ENCODE peak calls at places on chromosomes 2 and 18, in ten cellular contexts. K, Q, D, N, U, T, W, E, B and X are unnamed samples.

GRCh38 chr2:32792416-32792815 is 154.3 kb upstream of the LTBP1 start:
- DNase-seq in N (no peak), K (no peak), B (no peak), D (no peak), W (no peak), U (no peak), E (no peak), Q (no peak), T (no peak), X (no peak)

GRCh38 chr2:213148572-213149331 is 2.7 kb downstream of the IKZF2 start:
- DNase-seq in K (no peak), W (no peak), N (no peak), B (no peak), T (no peak), E (peak), D (no peak), Q (no peak), U (no peak), X (no peak)

GRCh38 chr18:21831413-21831831 is 90.8 kb downstream of the MIB1 start:
- DNase-seq in E (peak), K (peak), U (no peak), W (no peak), N (peak), B (no peak), T (no peak), D (no peak), Q (no peak), X (no peak)

GRCh38 chr18:75321431-75321830 is 106.1 kb downstream of the SMIM21 start:
- DNase-seq in E (no peak), N (no peak), T (no peak), Q (no peak), D (no peak), W (no peak), B (no peak), U (no peak), K (no peak), X (no peak)

GRCh38 chr2:45897836-45898235 is 246.4 kb downstream of the PRKCE start:
- DNase-seq in N (no peak), T (no peak), D (no peak), Q (no peak), K (no peak), W (no peak), E (no peak), B (no peak), U (no peak), X (no peak)

GRCh38 chr2:168030862-168031624 is 216.4 kb downstream of the STK39 start:
- DNase-seq in D (no peak), T (no peak), U (no peak), K (no peak), E (peak), N (peak), W (peak), Q (no peak), B (peak), X (peak)

GRCh38 chr2:234422242-234422641 is 74.6 kb downstream of the ARL4C start:
- DNase-seq in Q (peak), W (no peak), T (peak), K (no peak), N (peak), U (peak), B (no peak), E (peak), D (no peak), X (no peak)

GRCh38 chr2:3097804-3098203 is 279.8 kb downstream of the EIPR1 start:
- DNase-seq in W (no peak), T (no peak), Q (no peak), U (no peak), N (no peak), E (no peak), B (no peak), D (no peak), K (peak), X (peak)

GRCh38 chr2:66699481-66700180 is 264.7 kb downstream of the MEIS1 start:
- DNase-seq in N (no peak), E (no peak), T (no peak), D (no peak), K (no peak), U (no peak), Q (no peak), W (no peak), B (no peak), X (no peak)

GRCh38 chr2:186590538-186591441 is 934 bp downstream of the ITGAV start:
- DNase-seq in T (peak), B (no peak), E (peak), Q (no peak), U (no peak), W (peak), D (no peak), K (no peak), N (peak), X (peak)

GRCh38 chr18:23307567-23308295 is 145.4 kb upstream of the RIOK3 start:
- DNase-seq in D (no peak), B (no peak), T (no peak), W (peak), U (no peak), Q (peak), N (peak), E (peak), K (no peak), X (peak)

GRCh38 chr2:178877874-178878273 is 70.7 kb upstream of the TTN start:
- DNase-seq in B (no peak), D (no peak), W (no peak), K (no peak), Q (no peak), T (no peak), N (no peak), U (no peak), E (no peak), X (no peak)

GRCh38 chr2:172098650-172099471 is 3.8 kb downstream of the DLX2 start:
- DNase-seq in N (peak), W (peak), D (peak), E (peak), T (peak), U (no peak), B (no peak), Q (no peak), K (peak), X (peak)

GRCh38 chr2:109129356-109129920 is 433 bp downstream of the SH3RF3 start:
- DNase-seq in N (no peak), B (peak), Q (no peak), T (no peak), D (peak), W (peak), U (no peak), K (no peak), E (peak), X (no peak)

GRCh38 chr2:135817946-135818345 is 19.0 kb downstream of the LCT start:
- DNase-seq in W (no peak), Q (no peak), B (no peak), K (no peak), E (no peak), U (no peak), N (no peak), D (no peak), T (no peak), X (no peak)

GRCh38 chr2:240574386-240575100 is 6.3 kb downstream of the RNPEPL1 start:
- DNase-seq in U (no peak), Q (no peak), B (no peak), N (no peak), W (no peak), D (peak), K (no peak), E (no peak), T (no peak), X (no peak)

GRCh38 chr18:386950-387349 is 113.6 kb downstream of the COLEC12 start:
- DNase-seq in E (no peak), U (no peak), B (no peak), D (no peak), N (no peak), W (no peak), K (no peak), T (no peak), Q (no peak), X (no peak)

GRCh38 chr2:152376385-152376784 is 41.4 kb downstream of the FMNL2 start:
- DNase-seq in K (no peak), D (peak), U (no peak), B (no peak), Q (no peak), N (no peak), W (no peak), E (no peak), T (peak), X (no peak)

GRCh38 chr18:49815927-49816326 is 2.6 kb upstream of the ACAA2 start:
- DNase-seq in B (no peak), N (no peak), U (no peak), K (no peak), D (no peak), E (no peak), T (no peak), W (no peak), Q (no peak), X (no peak)

GRCh38 chr2:65661980-65662653 is 229.7 kb upstream of the SPRED2 start:
- DNase-seq in Q (no peak), K (no peak), D (no peak), T (no peak), W (no peak), N (peak), B (no peak), E (peak), U (no peak), X (no peak)

GRCh38 chr2:240359695-240360094 is 75.8 kb upstream of the GPC1 start:
- DNase-seq in B (no peak), K (peak), T (no peak), E (no peak), W (no peak), N (no peak), D (peak), U (no peak), Q (no peak), X (no peak)

GRCh38 chr2:125004091-125004800 is 979.2 kb downstream of the CNTNAP5 start:
- DNase-seq in U (no peak), K (no peak), W (no peak), E (no peak), D (no peak), Q (no peak), T (no peak), N (no peak), B (no peak), X (no peak)

GRCh38 chr2:111898703-111899514 is 502 bp downstream of the MERTK start:
- DNase-seq in B (peak), N (no peak), K (no peak), E (no peak), D (peak), W (peak), T (no peak), U (no peak), Q (no peak), X (no peak)

GRCh38 chr2:237726401-237726830 is 72.2 kb upstream of the RBM44 start:
- DNase-seq in E (peak), T (no peak), B (no peak), W (no peak), U (no peak), K (peak), Q (no peak), D (no peak), N (peak), X (no peak)

GRCh38 chr2:26244479-26245230 is at the start of the genes HADHA and HADHB:
- DNase-seq in E (peak), Q (peak), U (peak), D (peak), N (peak), K (peak), B (peak), W (peak), T (peak), X (peak)
- TF ChIP-seq CTCF in E (peak), Q (no peak), U (peak), D (peak), N (peak), K (peak), B (no peak), W (no peak), T (no peak), X (peak)

GRCh38 chr2:68727698-68728375 is 6.8 kb upstream of the ARHGAP25 start:
- DNase-seq in E (peak), Q (no peak), T (no peak), K (no peak), N (peak), W (no peak), D (no peak), B (no peak), U (no peak), X (no peak)
- TF ChIP-seq CTCF in E (no peak), Q (no peak), T (no peak), K (no peak), N (no peak), W (no peak), D (no peak), B (no peak), U (no peak), X (no peak)

DNA sequence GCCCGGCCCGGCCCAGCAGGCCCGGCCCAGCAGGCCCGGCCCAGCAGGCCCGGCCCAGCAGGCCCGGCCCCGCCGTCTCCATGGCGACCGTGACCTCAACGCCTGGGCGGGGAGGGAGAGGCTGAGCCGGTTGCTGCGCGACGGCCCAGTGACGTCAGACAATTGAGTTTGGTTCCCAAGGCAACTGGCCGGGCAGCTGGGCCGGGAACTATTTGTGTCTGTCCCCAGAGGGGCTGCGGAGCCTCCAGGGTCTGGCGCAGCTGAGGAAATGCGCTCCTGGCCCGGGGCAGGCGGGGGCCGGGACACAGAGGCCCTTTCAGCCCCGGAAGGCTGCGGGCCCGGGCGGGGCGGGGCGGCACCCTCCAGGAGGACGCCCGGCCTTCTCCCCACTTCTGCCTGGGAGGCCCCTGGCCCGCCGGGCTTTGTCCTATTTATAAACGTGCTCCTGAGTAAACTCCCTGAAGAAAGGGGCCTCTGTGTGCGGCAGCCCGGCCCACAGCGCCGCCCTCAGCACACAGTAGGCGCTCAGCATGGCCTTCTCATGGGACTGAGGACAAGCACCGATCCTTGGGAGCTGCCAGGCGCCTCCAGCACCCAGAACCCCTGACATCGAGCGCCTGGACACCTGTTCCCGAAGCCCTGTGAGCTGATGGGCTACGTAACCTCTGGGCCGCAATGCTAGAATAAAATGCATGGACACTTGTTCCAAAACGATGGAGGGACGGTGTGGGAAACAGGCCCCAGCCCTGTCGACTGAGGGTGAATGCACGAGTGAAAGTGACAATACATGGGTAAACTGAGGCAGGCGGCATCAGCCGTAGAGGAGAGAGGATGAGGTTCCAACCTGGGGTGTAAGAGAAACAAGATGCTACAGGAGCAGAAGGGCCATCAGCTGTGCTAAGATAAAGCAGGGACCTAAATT is 12.3 kb downstream of the TEX44 start:
- DNase-seq in D (peak), N (peak), W (peak), U (peak), T (peak), E (peak), K (peak), B (peak), Q (peak), X (peak)
- TF ChIP-seq CTCF in D (no peak), N (no peak), W (no peak), U (no peak), T (no peak), E (no peak), K (no peak), B (no peak), Q (no peak), X (no peak)

DNA sequence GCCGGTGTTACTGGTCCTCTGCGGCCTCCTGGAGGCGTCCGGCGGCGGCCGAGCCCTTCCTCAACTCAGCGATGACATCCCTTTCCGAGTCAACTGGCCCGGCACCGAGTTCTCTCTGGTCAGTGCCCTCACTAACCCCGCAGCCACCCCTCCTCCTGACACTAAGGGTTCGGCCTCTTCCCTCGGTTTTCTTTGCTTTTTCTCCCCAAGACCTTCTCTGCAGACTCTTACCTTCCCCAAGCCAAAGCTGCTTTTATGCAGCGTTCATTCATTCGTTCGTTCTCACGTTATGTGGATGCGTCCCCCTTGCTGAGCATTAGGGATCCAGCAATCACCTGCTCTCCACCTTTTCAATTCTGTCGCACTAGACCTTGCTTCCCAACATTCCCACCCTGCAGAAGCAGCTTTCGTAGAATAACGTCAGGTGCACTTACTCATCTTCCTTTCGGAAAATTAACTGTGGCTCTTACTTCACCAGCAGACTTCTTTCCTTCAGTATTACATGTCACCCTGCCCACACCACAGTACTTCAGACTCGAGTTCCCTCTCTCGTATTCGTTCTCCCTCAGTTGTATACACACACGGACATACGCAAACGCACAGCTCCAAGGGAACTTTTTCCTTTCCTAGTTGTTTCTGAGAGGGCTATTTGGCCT is 539 bp downstream of the ERLEC1 start:
- DNase-seq in E (peak), N (peak), U (no peak), D (no peak), K (peak), Q (no peak), T (no peak), B (no peak), W (peak), X (no peak)
- TF ChIP-seq CTCF in E (no peak), N (no peak), U (no peak), D (no peak), K (no peak), Q (no peak), T (no peak), B (no peak), W (no peak), X (peak)